ENCODE peak calls at places on chromosomes 7 and 10, in five cellular contexts. R, V, A, G and U are unnamed samples.

GRCh38 chr7:47743898-47744612 is 162.1 kb upstream of the TNS3 start:
- DNase-seq in V (peak), R (no peak), G (no peak), A (no peak), U (no peak)

GRCh38 chr10:132632851-132633684 is 95.5 kb downstream of the INPP5A start:
- DNase-seq in G (no peak), V (peak), R (no peak), A (peak), U (no peak)

GRCh38 chr10:61805091-61805490 is 96.4 kb upstream of the ARID5B start:
- DNase-seq in A (no peak), G (no peak), R (no peak), V (no peak), U (no peak)

GRCh38 chr10:110739811-110740271 is 95.7 kb downstream of the RBM20 start:
- DNase-seq in G (no peak), A (no peak), R (no peak), V (no peak), U (no peak)

GRCh38 chr7:116884691-116885090 is 22.3 kb downstream of the CAPZA2 start:
- DNase-seq in V (no peak), R (no peak), G (no peak), A (no peak), U (no peak)

GRCh38 chr10:96608815-96609214 is 22.0 kb upstream of the TM9SF3 start:
- DNase-seq in R (no peak), V (no peak), A (no peak), G (no peak), U (no peak)

GRCh38 chr10:75197066-75197465 is 13.5 kb upstream of the VDAC2 start:
- DNase-seq in V (no peak), G (no peak), A (no peak), R (no peak), U (no peak)

GRCh38 chr7:44466300-44467216 is 23.9 kb downstream of the NUDCD3 start:
- DNase-seq in R (no peak), G (no peak), V (no peak), A (no peak), U (no peak)

GRCh38 chr7:98210513-98211220 is 572 bp upstream of the BHLHA15 start:
- DNase-seq in V (peak), A (no peak), R (peak), G (no peak), U (no peak)

GRCh38 chr7:44581426-44581906 is 565 bp downstream of the TMED4 start:
- DNase-seq in A (peak), G (no peak), V (no peak), R (peak), U (no peak)

GRCh38 chr7:49418964-49419363 is 354.5 kb upstream of the VWC2 start:
- DNase-seq in V (no peak), R (no peak), A (no peak), G (no peak), U (no peak)

GRCh38 chr7:39417642-39418041 is 148.6 kb upstream of the YAE1 start:
- DNase-seq in G (no peak), V (no peak), A (no peak), R (no peak), U (no peak)

GRCh38 chr7:69714886-69715571 is 116.8 kb downstream of the AUTS2 start:
- DNase-seq in G (no peak), R (no peak), A (no peak), V (no peak), U (no peak)

GRCh38 chr7:102431617-102432298 is 1.6 kb upstream of the ORAI2 start:
- DNase-seq in A (no peak), V (peak), R (peak), G (no peak), U (no peak)

GRCh38 chr7:131026297-131027003 is 292.4 kb upstream of the KLF14 start:
- DNase-seq in V (no peak), A (no peak), R (no peak), G (no peak), U (no peak)

GRCh38 chr10:104622598-104623209 is 18.4 kb upstream of the SORCS3 start:
- DNase-seq in A (no peak), V (no peak), G (peak), R (no peak), U (no peak)

GRCh38 chr7:66694286-66694685 is 46.2 kb upstream of the RABGEF1 start:
- DNase-seq in G (no peak), R (no peak), A (no peak), V (peak), U (no peak)

GRCh38 chr7:46146454-46147255 is 225.6 kb upstream of the IGFBP3 start:
- DNase-seq in V (no peak), G (peak), A (peak), R (no peak), U (no peak)

GRCh38 chr7:150361807-150362621 is 6.6 kb upstream of the REPIN1 start:
- DNase-seq in V (no peak), R (no peak), A (no peak), G (no peak), U (no peak)

GRCh38 chr10:71838264-71839211 is 12.5 kb downstream of the PSAP start:
- DNase-seq in G (no peak), A (no peak), R (no peak), V (no peak), U (no peak)

GRCh38 chr7:51006483-51007235 is 224.0 kb upstream of the GRB10 start:
- DNase-seq in R (no peak), V (no peak), G (peak), A (no peak), U (no peak)

GRCh38 chr7:51005074-51005473 is 222.4 kb upstream of the GRB10 start:
- DNase-seq in A (no peak), V (no peak), G (no peak), R (no peak), U (no peak)

DNA sequence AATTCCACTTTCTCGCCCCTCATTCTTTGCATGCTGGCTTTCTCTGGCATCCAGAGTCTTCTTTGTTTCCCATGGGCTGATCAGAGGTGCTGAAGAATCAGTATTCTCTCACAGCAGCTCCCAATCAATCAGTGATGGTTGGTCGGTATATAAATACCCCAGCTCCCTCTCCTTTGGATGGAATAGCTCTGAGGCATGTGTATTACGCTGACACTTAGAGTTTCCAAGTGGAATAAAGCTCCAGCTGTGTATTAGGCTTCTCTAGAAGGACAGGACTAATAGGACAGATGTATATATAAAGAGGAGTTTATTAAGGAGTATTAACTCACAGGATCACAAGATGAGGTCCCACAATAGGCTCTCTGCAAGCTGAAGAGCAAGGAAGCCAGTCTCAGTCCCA is 218.3 kb upstream of the GRB10 start:
- DNase-seq in A (no peak), V (no peak), R (no peak), G (no peak), U (no peak)
- TF ChIP-seq CTCF in A (no peak), V (no peak), R (no peak), G (no peak), U (peak)

DNA sequence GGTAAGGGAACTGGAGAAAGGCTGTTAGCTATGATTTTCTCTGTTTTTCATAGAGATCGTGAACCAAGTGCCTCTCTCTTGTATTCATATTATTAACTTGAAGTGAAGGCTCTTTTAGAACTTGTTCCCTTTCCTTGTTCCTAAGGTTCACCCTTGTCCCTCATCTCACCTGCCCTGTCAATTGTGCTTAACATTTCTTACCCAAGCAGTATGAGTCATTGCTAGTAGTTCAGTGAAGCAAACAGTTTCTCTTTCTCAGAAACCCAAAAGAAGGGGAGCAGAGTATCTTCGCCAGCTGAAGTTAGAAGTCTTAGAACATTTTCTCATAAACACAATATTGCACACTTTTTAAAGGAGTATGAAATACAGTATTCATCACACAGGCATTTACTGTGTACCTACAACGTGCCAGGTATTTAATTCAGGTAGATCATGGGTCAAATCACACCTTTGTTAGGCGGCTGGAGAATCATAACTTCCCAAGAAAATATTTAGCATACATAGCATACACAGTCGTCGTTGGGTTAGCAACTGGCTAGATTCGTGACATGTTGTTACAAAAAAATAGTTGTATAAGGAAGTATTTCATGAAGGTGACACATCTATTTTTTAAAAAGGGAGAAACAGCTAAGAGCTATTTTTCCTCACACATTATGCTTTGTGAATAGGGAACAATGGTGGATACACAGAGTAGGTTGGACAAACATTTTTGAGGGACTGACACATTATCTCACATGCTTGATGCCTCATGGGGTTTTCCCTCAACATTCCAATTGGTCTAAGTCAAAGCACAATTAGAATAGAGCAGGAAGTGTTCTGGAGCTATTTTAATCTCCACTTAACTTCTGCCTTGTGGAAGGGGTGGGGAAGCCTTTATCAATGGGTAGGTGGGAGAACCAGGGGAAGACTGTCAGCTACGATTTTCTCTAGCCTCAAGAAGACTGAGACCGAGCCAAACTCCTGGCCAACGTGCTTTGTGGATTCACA is 13.2 kb downstream of the HDAC9 start:
- DNase-seq in V (no peak), R (no peak), A (no peak), G (peak), U (peak)
- H3K4me3 ChIP-seq in V (no peak), R (no peak), A (peak), G (no peak), U (peak)

DNA sequence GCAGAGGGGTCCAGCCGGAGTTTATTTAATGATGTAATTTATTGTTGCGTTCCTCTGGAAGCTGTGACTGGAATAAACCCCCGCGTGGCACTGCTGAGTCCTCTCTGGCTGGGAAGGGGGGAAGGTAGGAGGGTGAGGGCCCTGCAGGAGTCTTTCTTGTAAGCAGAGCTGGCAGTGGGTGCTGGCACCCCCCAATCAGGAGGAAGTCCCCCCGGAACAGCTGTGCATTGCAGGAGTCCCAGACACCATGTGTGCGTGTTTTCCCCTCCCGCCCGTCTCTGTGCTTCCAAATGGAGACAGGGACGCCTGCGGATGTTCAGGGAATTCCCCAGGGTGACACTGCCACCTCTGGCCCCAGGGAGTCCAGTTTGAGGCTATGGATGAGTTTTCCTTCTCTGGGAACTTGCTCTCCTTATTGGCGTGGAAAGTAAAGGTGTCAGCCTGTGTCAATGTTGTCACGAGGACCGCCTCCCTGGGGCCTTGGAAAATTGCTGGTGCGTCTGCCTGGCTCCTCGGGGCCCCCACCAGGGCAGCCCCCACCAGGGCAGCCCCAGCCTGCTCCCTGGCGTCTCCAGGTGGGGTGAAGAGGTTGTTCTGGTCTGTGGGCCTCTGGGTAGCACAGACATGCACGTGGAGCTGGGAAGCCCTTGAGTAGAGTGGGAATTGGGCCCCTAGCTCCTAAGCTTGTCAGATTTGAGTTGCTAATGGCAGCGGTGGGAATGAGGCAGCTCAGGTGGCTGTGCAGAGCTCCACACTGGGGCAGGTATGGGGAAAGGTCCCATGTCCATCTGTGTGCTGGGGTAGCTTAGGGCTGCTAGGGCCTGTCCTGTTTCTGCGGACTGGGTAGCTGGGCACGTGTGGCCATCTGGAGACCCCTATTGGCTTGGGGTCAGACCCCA is 2.7 kb downstream of the FZD9 start:
- DNase-seq in A (no peak), R (no peak), G (peak), V (no peak), U (no peak)
- TF ChIP-seq CTCF in A (no peak), R (no peak), G (peak), V (no peak), U (no peak)

GRCh38 chr7:28686418-28686800 is 271.7 kb downstream of the TRIL start:
- DNase-seq in R (no peak), V (no peak), G (no peak), A (no peak), U (no peak)
- H3K4me3 ChIP-seq in R (peak), V (peak), G (peak), A (peak), U (peak)

DNA sequence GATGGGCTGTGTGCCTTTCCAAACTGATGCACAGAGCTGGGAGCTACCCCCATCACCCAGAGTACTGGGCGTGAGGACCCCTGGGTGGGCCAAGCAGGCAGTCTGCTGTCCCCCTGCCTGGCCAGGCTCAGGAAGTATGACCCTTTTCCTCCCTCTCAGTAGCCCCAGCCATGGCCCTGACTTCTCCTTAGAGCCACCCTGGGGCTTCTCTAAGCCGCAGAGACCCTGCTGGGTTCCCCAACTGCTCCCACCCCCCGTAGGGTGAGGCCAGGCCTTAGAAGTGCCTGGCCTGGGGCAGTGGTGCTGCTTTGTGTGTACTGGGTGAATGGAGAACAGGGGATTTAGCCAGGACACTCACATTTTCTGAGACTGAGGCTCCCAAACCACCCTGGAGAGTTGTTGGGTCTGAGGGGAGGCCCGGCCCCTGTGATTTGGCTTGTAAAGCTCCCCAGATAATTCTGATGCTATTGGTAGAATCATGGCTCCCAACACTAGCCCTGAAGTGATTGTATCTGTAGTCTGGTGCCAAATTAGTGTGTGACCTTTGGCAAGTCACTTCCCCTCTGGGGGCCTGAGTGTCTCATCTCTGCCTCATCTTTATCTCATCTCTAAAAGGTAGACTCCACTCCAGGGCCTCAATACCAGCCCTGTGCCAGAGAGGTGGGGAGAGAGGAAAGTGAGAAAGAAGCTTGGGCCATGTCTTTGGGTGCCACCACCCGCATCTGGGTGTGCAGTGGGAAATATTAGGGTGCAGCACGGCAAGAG is 99.7 kb upstream of the PPIF start:
- DNase-seq in A (peak), G (no peak), V (no peak), R (no peak), U (no peak)
- TF ChIP-seq CTCF in A (no peak), G (no peak), V (no peak), R (no peak), U (no peak)